ENCODE peak calls at places on chromosomes 4 and X, in ten cellular contexts. X is stimulated activated CD4-positive, alpha-beta T cell treated with anti-CD3 and anti-CD28 coated beads, Interleukin-15, amount 100 ng/mL, for 48 hours; Q is GM12892; F is T-helper 1 cell; E is activated naive CD4-positive, alpha-beta T cell treated with Interleukin-2 at 50 U/mL for 16 hours; H is T-cell; U is RPMI7951; S is left lung; T is AML-193; D is Ammon's horn. L is an unnamed sample.
A peak's percentile ranks its signal among the peaks of the same experiment; 100 is the strongest.

GRCh38 chrX:48957477-48957826 is at the start of gene OTUD5:
- DNase-seq in X (peak; percentile 58), U (no peak), F (peak; percentile 67), D (no peak), Q (peak; percentile 75), H (peak; percentile 76), T (no peak), S (peak; percentile 84), E (peak; percentile 81), L (peak; percentile 75)

GRCh38 chr4:113148925-113149324 is 99.5 kb downstream of the ANK2 start:
- DNase-seq in S (no peak), H (no peak), Q (no peak), E (no peak), X (no peak), D (no peak), T (no peak), F (no peak), U (no peak), L (no peak)

GRCh38 chr4:86326399-86326798 is 33.5 kb downstream of the MAPK10 start:
- DNase-seq in U (no peak), F (no peak), D (no peak), H (no peak), T (no peak), X (no peak), E (no peak), Q (no peak), S (no peak), L (no peak)

GRCh38 chr4:145808021-145808650 is 128.2 kb downstream of the C4orf51 start:
- DNase-seq in Q (no peak), H (no peak), U (peak; percentile 94), F (no peak), T (no peak), D (no peak), E (peak; percentile 45), X (peak; percentile 35), S (no peak), L (no peak)

GRCh38 chr4:2388430-2389182 is 29.8 kb downstream of the ZFYVE28 start:
- DNase-seq in U (no peak), E (no peak), X (no peak), T (no peak), D (no peak), F (no peak), H (no peak), Q (no peak), S (no peak), L (no peak)

GRCh38 chr4:182884046-182884445 is 33.1 kb downstream of the DCTD start:
- DNase-seq in E (no peak), T (no peak), Q (no peak), X (no peak), U (no peak), D (no peak), H (no peak), S (no peak), F (no peak), L (no peak)

GRCh38 chr4:113141901-113142346 is 92.5 kb downstream of the ANK2 start:
- DNase-seq in E (no peak), X (no peak), F (no peak), T (no peak), Q (no peak), U (peak; percentile 73), D (peak; percentile 51), S (no peak), H (no peak), L (no peak)

GRCh38 chr4:176889776-176890175 is 97.1 kb upstream of the VEGFC start:
- DNase-seq in X (no peak), D (no peak), H (no peak), F (no peak), T (no peak), U (peak; percentile 53), E (no peak), Q (no peak), S (no peak), L (no peak)

GRCh38 chr4:836781-837301 is 10.9 kb upstream of the CPLX1 start:
- DNase-seq in F (no peak), S (peak; percentile 74), H (no peak), Q (no peak), D (no peak), X (no peak), U (no peak), E (no peak), T (no peak), L (no peak)

GRCh38 chr4:76960014-76960413 is 10.5 kb downstream of the SEPTIN11 start:
- DNase-seq in Q (no peak), U (no peak), X (no peak), S (no peak), E (no peak), T (no peak), D (no peak), H (no peak), F (no peak), L (no peak)

GRCh38 chr4:108370291-108370690 is 201.6 kb upstream of the LEF1 start:
- DNase-seq in U (no peak), F (no peak), T (no peak), Q (no peak), E (no peak), H (peak; percentile 27), D (no peak), X (no peak), S (no peak), L (no peak)

GRCh38 chr4:25865586-25865985 is 2.8 kb upstream of the SEL1L3 start:
- DNase-seq in E (no peak), S (no peak), Q (no peak), D (no peak), U (no peak), F (no peak), T (no peak), X (no peak), H (no peak), L (no peak)

GRCh38 chr4:173522160-173522873 is 7.7 kb downstream of the HAND2 start:
- DNase-seq in E (no peak), S (peak; percentile 81), U (peak; percentile 84), F (no peak), D (no peak), H (no peak), T (no peak), Q (no peak), X (no peak), L (no peak)

GRCh38 chr4:101349346-101350064 is 2.2 kb upstream of the PPP3CA start:
- DNase-seq in E (no peak), H (no peak), F (no peak), T (peak; percentile 11), S (peak; percentile 75), X (no peak), Q (no peak), D (peak; percentile 53), U (peak; percentile 67), L (no peak)

GRCh38 chr4:7867701-7868429 is 71.8 kb downstream of the AFAP1 start:
- DNase-seq in D (no peak), F (no peak), E (peak; percentile 32), Q (no peak), H (no peak), X (no peak), S (no peak), T (no peak), U (no peak), L (no peak)

GRCh38 chrX:153454901-153455550 is 9.2 kb upstream of the TREX2 start:
- DNase-seq in H (no peak), E (no peak), Q (no peak), U (no peak), X (no peak), S (no peak), T (no peak), F (no peak), D (no peak), L (no peak)

GRCh38 chrX:13074297-13075262 is 30.2 kb upstream of the FAM9C start:
- DNase-seq in U (no peak), S (no peak), X (no peak), F (no peak), D (no peak), T (no peak), Q (no peak), H (no peak), E (no peak), L (no peak)

GRCh38 chr4:80107374-80107773 is 34.3 kb upstream of the ANTXR2 start:
- DNase-seq in T (no peak), E (no peak), U (no peak), F (no peak), H (no peak), X (no peak), S (no peak), Q (no peak), D (no peak), L (no peak)

GRCh38 chr4:2247128-2248043 is 5.5 kb upstream of the HAUS3 start:
- DNase-seq in T (no peak), F (no peak), E (no peak), Q (peak; percentile 16), H (no peak), S (peak; percentile 71), U (no peak), X (no peak), D (no peak), L (no peak)

GRCh38 chr4:6989331-6989923 is 53.7 kb upstream of the TADA2B start:
- DNase-seq in H (no peak), Q (no peak), T (no peak), E (no peak), D (no peak), U (no peak), X (no peak), S (no peak), F (no peak), L (no peak)

GRCh38 chr4:158809611-158810486 is 41.0 kb downstream of the FNIP2 start:
- DNase-seq in U (peak; percentile 74), E (no peak), H (no peak), X (no peak), Q (no peak), F (no peak), D (peak; percentile 62), T (peak; percentile 23), S (no peak), L (no peak)

GRCh38 chr4:76430519-76431388 is 4.3 kb upstream of the SHROOM3 start:
- DNase-seq in T (peak; percentile 50), X (no peak), H (no peak), F (no peak), U (peak; percentile 57), E (no peak), Q (no peak), D (peak; percentile 67), S (no peak), L (no peak)

GRCh38 chrX:47311857-47312774 is 58.3 kb upstream of the ZNF157 start:
- DNase-seq in S (no peak), D (peak; percentile 32), H (peak; percentile 29), X (peak; percentile 43), E (peak; percentile 52), T (peak; percentile 6), Q (peak; percentile 21), F (peak; percentile 19), U (peak; percentile 69), L (no peak)

GRCh38 chr4:96009720-96010119 is 169.8 kb downstream of the PDHA2 start:
- DNase-seq in X (no peak), D (no peak), T (no peak), E (no peak), S (no peak), Q (no peak), F (no peak), U (no peak), H (no peak), L (no peak)

GRCh38 chr4:47145630-47146029 is 114.3 kb downstream of the GABRB1 start:
- DNase-seq in Q (peak; percentile 2), S (no peak), E (no peak), T (no peak), H (no peak), F (no peak), X (no peak), U (peak; percentile 2), D (peak; percentile 51), L (no peak)

GRCh38 chr4:177485528-177485927 is 43.3 kb upstream of the AGA start:
- DNase-seq in F (no peak), H (no peak), D (no peak), X (no peak), U (peak; percentile 64), S (no peak), E (no peak), T (no peak), Q (no peak), L (no peak)

GRCh38 chrX:101999644-102000539 is 68.1 kb upstream of the ZMAT1 start:
- DNase-seq in X (no peak), T (no peak), E (no peak), H (no peak), U (no peak), D (no peak), S (peak; percentile 31), Q (no peak), F (no peak), L (no peak)

GRCh38 chr4:1337376-1337831 is 9.6 kb upstream of the UVSSA start:
- DNase-seq in S (peak; percentile 41), X (peak; percentile 73), U (peak; percentile 15), H (no peak), F (no peak), E (peak; percentile 56), D (no peak), T (no peak), Q (no peak), L (no peak)